ENCODE peak calls at places on chromosomes 6 and 20, in five cellular contexts. W is GF-D8; U is activated CD4-positive, alpha-beta T cell treated with anti-CD3 and anti-CD28 coated beads, Interleukin-2, amount 50 U/mL, for 4 hours; Q is T-helper 2 cell; Z is effector CD4-positive, alpha-beta T cell. L is an unnamed sample.

GRCh38 chr6:24858154-24858801 is 59.6 kb upstream of the ARMH2 start:
- DNase-seq in W (no peak), U (no peak), Q (no peak), Z (no peak), L (no peak)

GRCh38 chr6:139062921-139063320 is 34.4 kb downstream of the ABRACL start:
- DNase-seq in W (no peak), U (no peak), Q (no peak), Z (no peak), L (no peak)

GRCh38 chr20:17612287-17612974 is 42.6 kb downstream of the DSTN start:
- DNase-seq in W (no peak), U (no peak), Q (no peak), Z (peak; percentile 24), L (no peak)

GRCh38 chr6:135261872-135262725 is 81.0 kb downstream of the MYB start:
- DNase-seq in W (peak; percentile 63), U (no peak), Q (no peak), Z (no peak), L (no peak)

GRCh38 chr6:141580988-141581387 is 551.7 kb upstream of the GJE1 start:
- DNase-seq in W (no peak), U (no peak), Q (no peak), Z (no peak), L (no peak)

GRCh38 chr6:11538049-11538798 is 675 bp downstream of the TMEM170B start:
- DNase-seq in W (no peak), U (peak; percentile 12), Q (peak; percentile 8), Z (peak; percentile 7), L (peak; percentile 10)

GRCh38 chr20:11159728-11160127 is 485.9 kb upstream of the JAG1 start:
- DNase-seq in W (no peak), U (no peak), Q (no peak), Z (no peak), L (no peak)

GRCh38 chr6:139449611-139450000 is 75.2 kb upstream of the CITED2 start:
- DNase-seq in W (no peak), U (no peak), Q (no peak), Z (no peak), L (no peak)

GRCh38 chr20:34703573-34704176 is 469 bp upstream of the TP53INP2 start:
- DNase-seq in W (no peak), U (no peak), Q (no peak), Z (no peak), L (no peak)

GRCh38 chr6:16045238-16045637 is 83.6 kb upstream of the MYLIP start:
- DNase-seq in W (no peak), U (no peak), Q (no peak), Z (no peak), L (no peak)

GRCh38 chr6:126267621-126268020 is 72.3 kb upstream of the CENPW start:
- DNase-seq in W (no peak), U (no peak), Q (no peak), Z (no peak), L (no peak)

GRCh38 chr6:4973972-4974885 is 29.6 kb downstream of the RPP40 start:
- DNase-seq in W (no peak), U (no peak), Q (no peak), Z (no peak), L (no peak)

GRCh38 chr20:47063407-47063806 is 168.8 kb downstream of the EYA2 start:
- DNase-seq in W (no peak), U (no peak), Q (no peak), Z (no peak), L (no peak)

GRCh38 chr6:144758602-144759001 is 473.5 kb downstream of the UTRN start:
- DNase-seq in W (no peak), U (no peak), Q (no peak), Z (no peak), L (no peak)

GRCh38 chr6:113047932-113048331 is 700.8 kb downstream of the RFPL4B start:
- DNase-seq in W (no peak), U (no peak), Q (no peak), Z (no peak), L (no peak)

GRCh38 chr6:84539122-84539856 is 225.1 kb downstream of the TBX18 start:
- DNase-seq in W (no peak), U (no peak), Q (no peak), Z (no peak), L (no peak)

GRCh38 chr20:23100021-23100753 is 14.1 kb upstream of the CD93 start:
- DNase-seq in W (no peak), U (no peak), Q (no peak), Z (no peak), L (no peak)

GRCh38 chr20:39623584-39624234 is 661.6 kb downstream of the DHX35 start:
- DNase-seq in W (no peak), U (no peak), Q (no peak), Z (no peak), L (no peak)

GRCh38 chr6:116945809-116946208 is 68.8 kb downstream of the RFX6 start:
- DNase-seq in W (peak; percentile 77), U (no peak), Q (no peak), Z (no peak), L (no peak)

L was measured in T-helper 17 cell.